ENCODE peak calls at places on chromosomes 2 and 18, in ten cellular contexts. R is CD4-positive, alpha-beta T cell; N is mucosa of descending colon; E is lower lobe of right lung; L is memory B cell; X is CD4-positive, CD25-positive, alpha-beta regulatory T cell; P is naive thymus-derived CD4-positive, alpha-beta T cell; T is right cardiac atrium; G is activated CD8-positive, alpha-beta T cell treated with anti-CD3 and anti-CD28 coated beads, Interleukin-2, amount 10 ng/mL, durations not matched to agents 7 days and 5 days; S is natural killer cell. W is an unnamed sample.
A peak's percentile ranks its signal among the peaks of the same experiment; 100 is the strongest.

GRCh38 chr18:50665015-50665414 is 105.1 kb downstream of the MAPK4 start:
- ATAC-seq in R (no peak), N (no peak), E (no peak), L (no peak), X (no peak), P (no peak), T (no peak), G (no peak), S (no peak), W (no peak)

GRCh38 chr2:150097402-150097801 is 390.1 kb downstream of the RND3 start:
- ATAC-seq in R (no peak), N (no peak), E (no peak), L (no peak), X (no peak), P (no peak), T (no peak), G (no peak), S (no peak), W (no peak)

GRCh38 chr18:49898421-49898820 is 85.1 kb upstream of the ACAA2 start:
- ATAC-seq in R (peak; percentile 66), N (peak; percentile 20), E (peak; percentile 57), L (no peak), X (no peak), P (peak; percentile 68), T (no peak), G (peak; percentile 90), S (peak; percentile 66), W (no peak)

GRCh38 chr2:121418494-121419058 is 112.1 kb upstream of the RNU4ATAC start:
- ATAC-seq in R (no peak), N (no peak), E (no peak), L (no peak), X (no peak), P (no peak), T (no peak), G (no peak), S (no peak), W (no peak)

GRCh38 chr18:7307586-7307985 is 76.7 kb downstream of the LRRC30 start:
- ATAC-seq in R (no peak), N (no peak), E (no peak), L (no peak), X (no peak), P (no peak), T (no peak), G (no peak), S (no peak), W (no peak)

GRCh38 chr2:184599054-184599874 is 935 bp downstream of the ZNF804A start:
- ATAC-seq in R (no peak), N (peak; percentile 24), E (peak; percentile 39), L (no peak), X (peak; percentile 15), P (peak; percentile 25), T (no peak), G (no peak), S (peak; percentile 43), W (no peak)

GRCh38 chr2:34234823-34235222 is 635.7 kb upstream of the FAM98A start:
- ATAC-seq in R (no peak), N (no peak), E (no peak), L (no peak), X (no peak), P (no peak), T (peak; percentile 73), G (no peak), S (no peak), W (no peak)

GRCh38 chr2:10762651-10763460 is 41.4 kb downstream of the ATP6V1C2 start:
- ATAC-seq in R (no peak), N (no peak), E (peak; percentile 10), L (no peak), X (no peak), P (no peak), T (peak; percentile 77), G (peak; percentile 35), S (no peak), W (no peak)

GRCh38 chr2:71190959-71191943 is 35.7 kb downstream of the PAIP2B start:
- ATAC-seq in R (no peak), N (no peak), E (no peak), L (no peak), X (no peak), P (no peak), T (peak; percentile 55), G (no peak), S (no peak), W (no peak)

GRCh38 chr2:23492337-23492675 is 107.3 kb downstream of the KLHL29 start:
- ATAC-seq in R (no peak), N (no peak), E (no peak), L (no peak), X (no peak), P (no peak), T (no peak), G (no peak), S (no peak), W (no peak)

GRCh38 chr2:239321596-239322413 is 79.0 kb downstream of the HDAC4 start:
- ATAC-seq in R (peak; percentile 71), N (no peak), E (peak; percentile 11), L (peak; percentile 27), X (peak; percentile 86), P (peak; percentile 89), T (no peak), G (peak; percentile 75), S (peak; percentile 76), W (no peak)

GRCh38 chr2:69685321-69686048 is 41.9 kb upstream of the AAK1 start:
- ATAC-seq in R (no peak), N (peak; percentile 74), E (peak; percentile 55), L (no peak), X (peak; percentile 44), P (peak; percentile 64), T (no peak), G (peak; percentile 65), S (peak; percentile 83), W (no peak)

GRCh38 chr18:79625195-79625923 is 54.2 kb upstream of the CTDP1 start:
- ATAC-seq in R (no peak), N (peak; percentile 48), E (peak; percentile 47), L (peak; percentile 95), X (peak; percentile 25), P (peak; percentile 81), T (no peak), G (no peak), S (peak; percentile 41), W (no peak)

GRCh38 chr2:150732064-150732463 is 244.6 kb upstream of the RND3 start:
- ATAC-seq in R (no peak), N (no peak), E (no peak), L (no peak), X (no peak), P (no peak), T (no peak), G (no peak), S (no peak), W (no peak)

GRCh38 chr2:85240055-85240454 is 87.7 kb downstream of the TGOLN2 start:
- ATAC-seq in R (no peak), N (no peak), E (no peak), L (no peak), X (no peak), P (no peak), T (peak; percentile 83), G (no peak), S (no peak), W (no peak)

GRCh38 chr18:8685141-8685913 is 20.0 kb upstream of the MTCL1 start:
- ATAC-seq in R (no peak), N (no peak), E (no peak), L (no peak), X (no peak), P (no peak), T (no peak), G (no peak), S (no peak), W (no peak)

GRCh38 chr2:25257032-25257455 is 84.7 kb downstream of the DNMT3A start:
- ATAC-seq in R (no peak), N (no peak), E (no peak), L (no peak), X (no peak), P (no peak), T (peak; percentile 51), G (no peak), S (no peak), W (peak; percentile 60)

GRCh38 chr2:218418321-218418716 is 604 bp upstream of the VIL1 start:
- ATAC-seq in R (no peak), N (no peak), E (no peak), L (no peak), X (no peak), P (no peak), T (no peak), G (no peak), S (no peak), W (no peak)

GRCh38 chr18:46575851-46576250 is 81.2 kb downstream of the LOXHD1 start:
- ATAC-seq in R (no peak), N (no peak), E (no peak), L (no peak), X (no peak), P (no peak), T (no peak), G (no peak), S (no peak), W (no peak)

GRCh38 chr2:183292028-183292427 is 167.8 kb downstream of the NUP35 start:
- ATAC-seq in R (no peak), N (no peak), E (no peak), L (no peak), X (no peak), P (no peak), T (no peak), G (no peak), S (no peak), W (no peak)

GRCh38 chr18:54260376-54261072 is 8.8 kb upstream of the POLI start:
- ATAC-seq in R (no peak), N (peak; percentile 33), E (peak; percentile 87), L (no peak), X (no peak), P (peak; percentile 61), T (peak; percentile 85), G (no peak), S (no peak), W (no peak)

GRCh38 chr2:9593936-9594335 is 36.9 kb downstream of the YWHAQ start:
- ATAC-seq in R (no peak), N (no peak), E (peak; percentile 45), L (no peak), X (no peak), P (no peak), T (peak; percentile 47), G (no peak), S (no peak), W (no peak)

GRCh38 chr18:12862467-12862866 is 21.6 kb downstream of the PTPN2 start:
- ATAC-seq in R (no peak), N (peak; percentile 91), E (peak; percentile 83), L (no peak), X (no peak), P (no peak), T (no peak), G (no peak), S (no peak), W (no peak)

GRCh38 chr2:97733341-97734035 is 20.1 kb downstream of the ZAP70 start:
- ATAC-seq in R (no peak), N (no peak), E (no peak), L (no peak), X (no peak), P (no peak), T (no peak), G (no peak), S (no peak), W (no peak)

GRCh38 chr2:69493268-69493667 is 56.0 kb upstream of the NFU1 start:
- ATAC-seq in R (no peak), N (peak; percentile 61), E (no peak), L (no peak), X (no peak), P (no peak), T (peak; percentile 72), G (no peak), S (no peak), W (no peak)

GRCh38 chr2:159211447-159212396 is 74.8 kb downstream of the WDSUB1 start:
- ATAC-seq in R (no peak), N (no peak), E (no peak), L (no peak), X (no peak), P (no peak), T (no peak), G (no peak), S (no peak), W (no peak)

GRCh38 chr2:37849908-37850307 is 75.2 kb upstream of the RMDN2 start:
- ATAC-seq in R (no peak), N (no peak), E (peak; percentile 52), L (no peak), X (no peak), P (peak; percentile 36), T (no peak), G (no peak), S (no peak), W (no peak)

GRCh38 chr18:9984025-9984424 is 70.2 kb downstream of the VAPA start:
- ATAC-seq in R (no peak), N (no peak), E (no peak), L (no peak), X (no peak), P (no peak), T (peak; percentile 45), G (no peak), S (no peak), W (no peak)